ENCODE peak calls at places on chromosomes 13 and 19, in seven cellular contexts. L, N, W, P, B, C and U are unnamed samples.

GRCh38 chr19:40599331-40600085 is 1.7 kb upstream of the LTBP4 start:
- DNase-seq in L (peak), N (no peak), W (no peak), P (no peak), B (peak), C (no peak), U (no peak)

GRCh38 chr19:10478476-10478875 is 24.7 kb downstream of the KEAP1 start:
- DNase-seq in L (peak), N (no peak), W (peak), P (no peak), B (no peak), C (peak), U (no peak)

GRCh38 chr13:30932481-30933333 is at the start of gene TEX26:
- DNase-seq in L (peak), N (no peak), W (no peak), P (peak), B (peak), C (no peak), U (peak)

GRCh38 chr13:64688893-64689677 is 2541.1 kb downstream of the PCDH9 start:
- DNase-seq in L (no peak), N (no peak), W (peak), P (no peak), B (no peak), C (no peak), U (peak)

GRCh38 chr13:78659450-78660110 is 625 bp upstream of the OBI1 start:
- DNase-seq in L (no peak), N (peak), W (peak), P (no peak), B (no peak), C (peak), U (no peak)

GRCh38 chr13:60230593-60230992 is 66.9 kb upstream of the DIAPH3 start:
- DNase-seq in L (no peak), N (no peak), W (peak), P (peak), B (no peak), C (peak), U (peak)

GRCh38 chr19:6020166-6020967 is 42.4 kb upstream of the RANBP3 start:
- DNase-seq in L (peak), N (no peak), W (no peak), P (no peak), B (no peak), C (peak), U (peak)

GRCh38 chr13:76972430-76972829 is 19.5 kb upstream of the CLN5 start:
- DNase-seq in L (no peak), N (no peak), W (no peak), P (no peak), B (no peak), C (no peak), U (no peak)

GRCh38 chr13:98525852-98526512 is 50.9 kb downstream of the STK24 start:
- DNase-seq in L (no peak), N (no peak), W (no peak), P (no peak), B (no peak), C (no peak), U (no peak)

GRCh38 chr19:13056052-13056660 is 46.5 kb downstream of the LYL1 start:
- DNase-seq in L (peak), N (no peak), W (peak), P (peak), B (peak), C (peak), U (peak)

GRCh38 chr19:18044825-18045304 is 36.9 kb downstream of the ARRDC2 start:
- DNase-seq in L (peak), N (no peak), W (peak), P (peak), B (peak), C (no peak), U (peak)

GRCh38 chr13:38045278-38046048 is 175.9 kb upstream of the TRPC4 start:
- DNase-seq in L (no peak), N (no peak), W (peak), P (peak), B (peak), C (peak), U (peak)

GRCh38 chr19:2089727-2090053 is 6.4 kb downstream of the MOB3A start:
- DNase-seq in L (no peak), N (no peak), W (no peak), P (no peak), B (no peak), C (no peak), U (no peak)

GRCh38 chr19:16862826-16863405 is 25.9 kb upstream of the F2RL3 start:
- DNase-seq in L (peak), N (no peak), W (no peak), P (no peak), B (no peak), C (no peak), U (no peak)

GRCh38 chr13:76822691-76823267 is 63.4 kb downstream of the KCTD12 start:
- DNase-seq in L (no peak), N (no peak), W (peak), P (peak), B (no peak), C (no peak), U (peak)

GRCh38 chr19:4029247-4029614 is 21.7 kb downstream of the PIAS4 start:
- DNase-seq in L (no peak), N (no peak), W (no peak), P (no peak), B (no peak), C (no peak), U (no peak)

GRCh38 chr13:33554919-33555791 is 262.8 kb upstream of the RFC3 start:
- DNase-seq in L (no peak), N (no peak), W (peak), P (no peak), B (peak), C (no peak), U (peak)

GRCh38 chr13:99227909-99228688 is 27.4 kb downstream of the UBAC2 start:
- DNase-seq in L (no peak), N (no peak), W (no peak), P (no peak), B (no peak), C (no peak), U (no peak)

GRCh38 chr13:97259787-97260641 is 37.9 kb downstream of the MBNL2 start:
- DNase-seq in L (peak), N (peak), W (peak), P (peak), B (no peak), C (no peak), U (peak)

GRCh38 chr13:93249259-93249917 is 22.8 kb downstream of the GPC6 start:
- DNase-seq in L (peak), N (no peak), W (peak), P (peak), B (no peak), C (no peak), U (peak)

GRCh38 chr13:75049936-75050335 is 432.0 kb downstream of the TBC1D4 start:
- DNase-seq in L (no peak), N (no peak), W (no peak), P (no peak), B (no peak), C (no peak), U (no peak)

GRCh38 chr19:33621811-33622504 is at the start of gene CHST8:
- DNase-seq in L (peak), N (no peak), W (peak), P (peak), B (peak), C (peak), U (no peak)

GRCh38 chr13:109151255-109151654 is 521.8 kb downstream of the MYO16 start:
- DNase-seq in L (no peak), N (no peak), W (no peak), P (no peak), B (no peak), C (no peak), U (peak)

GRCh38 chr19:39070888-39071287 is 13.3 kb upstream of the ACP7 start:
- DNase-seq in L (peak), N (no peak), W (peak), P (peak), B (no peak), C (no peak), U (peak)

GRCh38 chr13:97223711-97224461 is 1.8 kb downstream of the MBNL2 start:
- DNase-seq in L (peak), N (peak), W (peak), P (peak), B (peak), C (no peak), U (peak)

GRCh38 chr19:12939292-12939606 is 840 bp downstream of the CALR start:
- DNase-seq in L (peak), N (no peak), W (peak), P (peak), B (peak), C (no peak), U (peak)

GRCh38 chr13:64272681-64273080 is 2857.0 kb upstream of the PCDH20 start:
- DNase-seq in L (no peak), N (no peak), W (no peak), P (no peak), B (no peak), C (no peak), U (no peak)

GRCh38 chr13:90105276-90105675 is 1242.2 kb upstream of the MIR17HG start:
- DNase-seq in L (no peak), N (no peak), W (peak), P (peak), B (no peak), C (no peak), U (peak)

GRCh38 chr19:5480427-5480836 is 25.2 kb downstream of the ZNRF4 start:
- DNase-seq in L (peak), N (peak), W (peak), P (peak), B (peak), C (peak), U (peak)

GRCh38 chr19:55027472-55028337 is 10.4 kb downstream of the GP6 start:
- DNase-seq in L (peak), N (no peak), W (peak), P (no peak), B (no peak), C (no peak), U (no peak)

GRCh38 chr13:21034602-21035190 is 26.7 kb downstream of the LATS2 start:
- DNase-seq in L (no peak), N (no peak), W (peak), P (peak), B (peak), C (no peak), U (no peak)

GRCh38 chr19:48752511-48753365 is at the start of gene FUT1:
- DNase-seq in L (peak), N (no peak), W (peak), P (peak), B (peak), C (peak), U (peak)

GRCh38 chr19:6063576-6063961 is 46.7 kb downstream of the RFX2 start:
- DNase-seq in L (no peak), N (no peak), W (no peak), P (no peak), B (no peak), C (no peak), U (no peak)

GRCh38 chr19:30521937-30522336 is 149.8 kb downstream of the ZNF536 start:
- DNase-seq in L (no peak), N (no peak), W (no peak), P (no peak), B (no peak), C (no peak), U (no peak)
- H3K4me2 ChIP-seq in L (no peak), N (no peak), W (no peak), P (no peak), B (no peak), C (no peak), U (no peak)

DNA sequence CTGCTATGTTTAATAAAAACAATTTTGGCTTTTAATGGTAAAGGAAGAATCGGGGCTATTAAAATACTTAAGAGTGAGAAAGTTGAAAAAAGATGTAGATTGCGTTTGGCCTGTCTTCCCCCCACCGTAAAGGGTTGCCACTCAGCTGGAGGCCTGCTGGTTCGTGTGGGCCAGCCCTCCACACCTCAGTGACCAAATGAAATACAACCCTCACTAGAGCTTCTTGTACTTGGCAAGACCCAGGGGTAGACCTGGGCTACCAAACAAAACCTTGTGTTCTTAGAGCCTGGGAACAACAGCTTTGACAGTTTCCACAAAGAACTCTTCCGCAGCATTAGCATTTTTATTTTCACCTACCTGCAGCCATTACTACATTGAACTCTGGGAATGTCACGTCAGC is 152.8 kb upstream of the PABPC3 start:
- DNase-seq in L (no peak), N (no peak), W (no peak), P (no peak), B (no peak), C (no peak), U (no peak)
- H3K4me3 ChIP-seq in L (no peak), N (no peak), W (no peak), P (no peak), B (no peak), C (no peak), U (no peak)

GRCh38 chr19:14770944-14771839 is 7.2 kb downstream of the ADGRE2 start:
- DNase-seq in L (peak), N (no peak), W (no peak), P (no peak), B (peak), C (no peak), U (no peak)

GRCh38 chr19:14774373-14774772 is 4.0 kb downstream of the ADGRE2 start:
- DNase-seq in L (no peak), N (no peak), W (no peak), P (no peak), B (no peak), C (no peak), U (no peak)

GRCh38 chr19:14772995-14773394 is 5.4 kb downstream of the ADGRE2 start:
- DNase-seq in L (no peak), N (no peak), W (no peak), P (no peak), B (no peak), C (no peak), U (no peak)

GRCh38 chr19:14772467-14772866 is 5.9 kb downstream of the ADGRE2 start:
- DNase-seq in L (peak), N (no peak), W (no peak), P (no peak), B (no peak), C (no peak), U (no peak)

DNA sequence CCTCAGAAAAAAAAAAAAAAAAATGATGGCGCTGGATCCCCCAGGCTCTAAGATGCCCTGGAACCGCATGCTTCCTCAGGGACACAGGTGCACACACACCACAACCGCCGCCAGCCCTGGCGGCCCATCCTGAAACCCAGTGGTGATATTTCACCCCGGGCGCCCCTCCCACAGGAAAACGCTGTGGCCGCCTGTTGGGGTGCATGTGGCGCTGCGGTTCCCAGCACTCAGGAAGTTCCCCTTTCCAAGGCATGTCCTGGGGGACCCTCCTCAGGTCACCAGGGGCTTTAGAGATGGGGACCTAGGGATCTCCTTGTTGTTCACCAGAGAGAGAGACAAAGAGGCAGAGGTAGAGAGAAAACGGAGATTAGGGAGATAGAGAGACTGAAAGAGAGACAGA is 2.5 kb downstream of the ADGRE2 start:
- DNase-seq in L (peak), N (no peak), W (no peak), P (no peak), B (no peak), C (no peak), U (no peak)
- H3K4me2 ChIP-seq in L (peak), N (peak), W (no peak), P (peak), B (peak), C (no peak), U (no peak)

DNA sequence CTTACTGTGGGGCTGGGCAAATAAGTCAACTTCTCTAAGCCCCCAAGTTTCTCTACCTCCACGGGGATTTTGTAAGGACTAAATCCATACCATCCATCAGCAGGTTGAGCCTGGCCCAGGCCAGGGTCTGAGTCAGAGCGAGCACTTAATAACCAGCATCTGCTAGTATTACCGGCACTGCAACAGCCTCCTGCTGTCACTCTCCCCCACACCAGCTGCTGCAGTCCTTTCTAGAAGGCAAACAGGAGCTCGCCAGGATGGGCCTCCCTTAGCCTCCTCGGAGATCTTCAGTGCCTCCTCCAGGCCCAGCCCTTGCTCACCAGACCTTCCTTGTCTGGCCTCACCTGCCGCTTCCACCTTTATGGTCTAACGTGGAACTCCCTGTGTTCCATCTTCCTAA is 3.2 kb downstream of the NAPA start:
- DNase-seq in L (peak), N (no peak), W (peak), P (no peak), B (no peak), C (no peak), U (peak)
- H3K4me3 ChIP-seq in L (peak), N (no peak), W (peak), P (no peak), B (no peak), C (no peak), U (no peak)

GRCh38 chr19:14556662-14557188 is 15.1 kb downstream of the NDUFB7 start:
- DNase-seq in L (peak), N (peak), W (peak), P (peak), B (peak), C (peak), U (peak)
- H3K4me2 ChIP-seq in L (peak), N (peak), W (peak), P (no peak), B (peak), C (peak), U (peak)

GRCh38 chr13:42420304-42420703 is 148.4 kb downstream of the AKAP11 start:
- DNase-seq in L (peak), N (no peak), W (no peak), P (no peak), B (no peak), C (no peak), U (no peak)
- H3K4me3 ChIP-seq in L (no peak), N (no peak), W (no peak), P (no peak), B (no peak), C (no peak), U (no peak)

DNA sequence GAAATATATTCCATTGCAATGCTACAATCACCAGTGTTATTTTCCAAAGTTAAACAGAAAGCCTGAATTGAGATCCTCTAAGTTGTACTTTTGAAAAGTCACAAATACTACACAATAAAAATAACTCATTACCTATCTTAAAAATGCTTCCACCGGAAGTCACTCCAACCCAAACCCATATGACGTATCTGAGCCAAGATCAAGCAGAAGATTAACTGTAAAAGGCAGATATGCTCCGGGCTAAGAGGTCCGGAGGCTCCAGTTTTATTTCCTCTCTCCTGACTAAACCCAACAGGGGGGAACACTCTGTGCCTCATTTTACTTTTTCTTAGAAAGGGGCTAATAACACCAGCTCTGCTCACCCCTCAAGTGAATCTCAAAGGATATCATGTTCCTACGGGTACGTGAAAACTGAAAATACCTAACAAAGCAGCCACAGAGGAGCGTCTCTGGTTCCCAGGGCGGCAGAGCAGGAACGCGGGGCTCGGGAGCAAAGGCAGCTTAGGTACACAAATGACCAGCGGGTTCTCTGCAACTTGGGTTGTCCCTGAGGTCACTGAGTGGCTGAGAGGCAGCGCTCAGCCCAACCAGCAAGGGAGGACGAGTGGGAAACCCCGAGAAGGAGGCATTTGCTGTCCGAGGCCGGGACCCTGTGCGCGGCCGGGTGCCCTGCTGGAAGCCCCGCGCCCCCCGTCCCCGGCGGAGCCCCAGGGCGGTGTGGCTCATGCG is 752 bp downstream of the RAB20 start:
- DNase-seq in L (peak), N (no peak), W (peak), P (peak), B (peak), C (peak), U (peak)
- H3K4me2 ChIP-seq in L (peak), N (peak), W (peak), P (peak), B (peak), C (peak), U (peak)

DNA sequence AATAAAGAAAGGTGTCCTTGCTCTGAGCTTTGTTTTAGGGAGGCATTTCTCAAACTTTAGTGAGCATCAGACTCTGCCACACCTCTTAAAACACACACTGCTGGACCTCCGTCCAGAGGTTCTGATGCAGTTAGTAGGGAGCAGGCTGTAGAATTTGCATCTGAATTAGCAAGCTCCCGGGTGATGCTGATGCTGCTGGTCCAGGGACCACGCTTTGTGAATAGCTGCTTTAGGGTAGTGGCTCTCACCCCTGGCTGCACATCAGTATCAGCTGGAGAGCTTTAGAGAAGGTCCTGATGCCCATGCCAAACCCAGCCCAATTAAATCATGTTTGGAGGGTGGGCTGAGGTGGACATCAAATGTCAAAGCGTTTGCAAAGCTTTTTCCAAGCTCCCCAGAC is 3.6 kb downstream of the HTR2A start:
- DNase-seq in L (no peak), N (no peak), W (peak), P (no peak), B (peak), C (no peak), U (no peak)
- H3K4me3 ChIP-seq in L (peak), N (no peak), W (peak), P (no peak), B (peak), C (peak), U (no peak)